ENCODE peak calls at places on chromosomes 7 and 10, in four cellular contexts. F, N, W and P are unnamed samples.

GRCh38 chr7:120052884-120053382 is 220.0 kb upstream of the KCND2 start:
- DNase-seq in F (no peak), N (no peak), W (no peak), P (peak; percentile 63)

GRCh38 chr7:107145072-107145838 is 23.5 kb upstream of the HBP1 start:
- DNase-seq in F (no peak), N (no peak), W (no peak), P (no peak)

GRCh38 chr7:157021893-157022680 is 11.6 kb upstream of the MNX1 start:
- DNase-seq in F (no peak), N (peak; percentile 48), W (no peak), P (no peak)

GRCh38 chr7:115840702-115841101 is 189.9 kb downstream of the TFEC start:
- DNase-seq in F (no peak), N (no peak), W (no peak), P (no peak)

GRCh38 chr10:45532501-45532900 is 140.1 kb downstream of the ZFAND4 start:
- DNase-seq in F (no peak), N (no peak), W (no peak), P (no peak)

GRCh38 chr7:117127585-117128168 is 174.4 kb downstream of the ST7 start:
- DNase-seq in F (peak; percentile 54), N (no peak), W (peak; percentile 28), P (peak; percentile 73)

GRCh38 chr10:3054183-3054815 is 13.0 kb upstream of the PFKP start:
- DNase-seq in F (no peak), N (no peak), W (no peak), P (no peak)

GRCh38 chr7:66452165-66452564 is 176.5 kb upstream of the KCTD7 start:
- DNase-seq in F (no peak), N (no peak), W (no peak), P (peak; percentile 48)

GRCh38 chr10:131125511-131126225 is 185.9 kb downstream of the TCERG1L start:
- DNase-seq in F (no peak), N (no peak), W (no peak), P (no peak)

GRCh38 chr10:78807504-78808202 is 261.1 kb upstream of the ZMIZ1 start:
- DNase-seq in F (no peak), N (peak; percentile 50), W (no peak), P (no peak)

GRCh38 chr7:80054356-80054755 is 80.3 kb upstream of the GNAI1 start:
- DNase-seq in F (no peak), N (no peak), W (no peak), P (peak; percentile 58)

GRCh38 chr7:80063855-80064254 is 70.8 kb upstream of the GNAI1 start:
- DNase-seq in F (no peak), N (no peak), W (no peak), P (no peak)

GRCh38 chr7:80057503-80057902 is 77.1 kb upstream of the GNAI1 start:
- DNase-seq in F (no peak), N (no peak), W (no peak), P (no peak)

DNA sequence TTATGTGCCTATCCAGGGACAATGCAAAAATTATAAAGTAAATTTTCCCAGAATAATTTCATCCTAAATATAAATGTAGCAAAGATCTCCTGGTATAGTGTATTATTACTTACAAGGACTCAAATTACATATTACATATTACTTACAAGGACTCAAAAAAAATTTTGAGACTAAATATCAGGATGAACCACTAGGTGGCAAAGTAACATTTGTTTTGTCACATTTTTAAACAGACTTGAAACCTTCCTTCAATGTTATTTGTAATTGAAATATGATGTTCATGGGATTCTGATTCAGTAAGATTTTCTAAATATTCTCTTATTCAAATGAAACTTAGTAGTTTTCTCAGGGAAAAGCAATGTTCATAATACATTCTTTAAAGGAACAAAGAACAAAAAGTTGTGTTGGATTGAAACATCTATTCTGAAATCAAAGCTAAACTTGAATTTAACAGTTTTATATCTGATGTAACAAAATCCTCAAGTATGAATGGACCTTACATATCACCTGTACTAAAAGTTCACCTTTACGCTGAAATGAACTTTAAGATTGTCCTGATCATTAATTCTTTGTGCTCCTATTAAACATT is 74.3 kb upstream of the GNAI1 start:
- DNase-seq in F (peak; percentile 27), N (peak; percentile 44), W (peak; percentile 63), P (peak; percentile 80)
- TF ChIP-seq EZH2phosphoT487 in F (no peak), N (no peak), W (no peak), P (no peak)

GRCh38 chr10:96676272-96677112 is 43.8 kb downstream of the PIK3AP1 start:
- DNase-seq in F (no peak), N (no peak), W (no peak), P (no peak)
- H3K27ac ChIP-seq in F (peak overlapping the region; percentile 45), N (no peak overlapping the region), W (no peak overlapping the region), P (no peak overlapping the region)

GRCh38 chr10:126042906-126043305 is 146.5 kb downstream of the FANK1 start:
- DNase-seq in F (no peak), N (no peak), W (no peak), P (no peak)
- H3K4me3 ChIP-seq in F (no peak overlapping the region), N (no peak overlapping the region), W (no peak overlapping the region), P (no peak overlapping the region)

GRCh38 chr7:104677587-104677986 is 336.4 kb upstream of the KMT2E start:
- DNase-seq in F (no peak), N (no peak), W (no peak), P (no peak)

GRCh38 chr7:104679085-104679484 is 334.9 kb upstream of the KMT2E start:
- DNase-seq in F (no peak), N (no peak), W (no peak), P (no peak)
- TF ChIP-seq EZH2phosphoT487 in F (no peak), N (no peak), W (no peak), P (no peak)

DNA sequence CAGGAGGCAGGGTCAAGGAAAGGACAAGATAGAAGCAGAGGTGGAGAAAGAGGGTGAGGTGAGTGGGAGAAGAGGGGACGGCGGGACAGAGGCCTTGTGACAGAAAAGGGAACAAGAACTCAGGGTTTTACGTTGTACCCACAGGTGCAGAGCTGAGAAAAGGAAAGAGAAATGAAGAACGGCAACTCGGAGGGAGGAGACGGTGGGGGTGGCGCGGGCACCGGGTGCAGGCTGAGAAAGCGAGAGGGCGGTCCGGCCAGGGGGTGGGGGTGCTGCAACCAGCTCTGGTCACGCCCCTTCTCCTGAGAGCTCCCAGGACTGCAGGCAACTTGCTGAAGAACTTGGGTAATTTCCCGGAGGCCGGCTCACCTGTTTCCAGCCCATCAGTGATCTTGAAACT is 65.3 kb downstream of the CARD11 start:
- DNase-seq in F (peak; percentile 94), N (no peak), W (no peak), P (peak; percentile 18)
- H3K27ac ChIP-seq in F (peak overlapping the region; percentile 90), N (no peak overlapping the region), W (no peak overlapping the region), P (no peak overlapping the region)

DNA sequence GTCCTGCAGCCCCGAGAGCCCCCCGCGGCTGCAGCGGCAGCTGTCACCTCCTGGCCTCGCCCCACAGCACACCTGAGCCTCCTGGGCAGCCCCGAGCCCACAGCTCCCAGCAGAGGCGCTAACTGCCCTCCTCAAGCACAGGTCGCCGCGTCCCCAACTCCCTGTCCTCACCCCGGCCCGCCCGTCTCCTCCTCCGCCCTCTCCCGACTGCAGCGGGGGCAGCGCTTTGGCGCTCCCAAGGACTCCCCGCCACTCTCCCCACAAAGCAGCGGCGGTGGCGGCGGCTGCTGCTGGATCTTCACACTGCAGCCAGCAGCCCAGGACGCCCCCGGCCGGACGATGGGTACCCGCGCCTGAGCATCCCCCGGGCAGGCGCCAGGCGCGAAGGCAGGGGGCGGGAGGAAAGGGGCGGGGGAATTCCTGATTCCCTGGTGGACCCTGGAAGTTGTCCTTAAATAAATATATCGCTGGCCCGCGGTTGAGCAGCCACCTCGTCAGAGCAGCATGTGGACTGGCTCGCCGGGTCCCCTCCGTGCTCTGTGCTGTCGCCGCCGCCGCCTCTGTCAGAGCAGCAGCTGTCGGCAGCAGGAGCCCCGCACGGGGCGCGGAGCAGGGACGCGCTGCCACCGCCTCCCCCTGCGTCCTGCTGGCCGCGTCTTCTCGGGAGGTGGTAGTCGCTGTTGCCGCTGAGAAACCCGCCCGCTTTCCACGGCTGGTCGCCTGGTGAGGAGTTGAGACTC is at the start of gene ZNF804B:
- DNase-seq in F (no peak), N (peak; percentile 82), W (no peak), P (no peak)
- H3K4me3 ChIP-seq in F (no peak within 1 kb of the TSS), N (peak within 1 kb of the TSS; percentile 48), W (no peak within 1 kb of the TSS), P (peak within 1 kb of the TSS; percentile 13)

GRCh38 chr10:91378061-91378460 is 32.1 kb upstream of the HECTD2 start:
- DNase-seq in F (no peak), N (peak; percentile 43), W (no peak), P (peak; percentile 65)
- TF ChIP-seq EZH2phosphoT487 in F (no peak), N (no peak), W (no peak), P (no peak)

GRCh38 chr7:5696346-5697100 is 84.9 kb downstream of the RNF216 start:
- DNase-seq in F (no peak), N (no peak), W (no peak), P (no peak)

GRCh38 chr7:5697754-5698487 is 83.5 kb downstream of the RNF216 start:
- DNase-seq in F (no peak), N (no peak), W (no peak), P (no peak)

GRCh38 chr7:5695037-5695708 is 86.3 kb downstream of the RNF216 start:
- DNase-seq in F (peak; percentile 24), N (no peak), W (no peak), P (no peak)

GRCh38 chr7:5694221-5694754 is 87.2 kb downstream of the RNF216 start:
- DNase-seq in F (no peak), N (no peak), W (no peak), P (peak; percentile 23)

GRCh38 chr7:5695709-5696345 is 85.6 kb downstream of the RNF216 start:
- DNase-seq in F (no peak), N (no peak), W (no peak), P (no peak)
- H3K27ac ChIP-seq in F (no peak overlapping the region), N (peak overlapping the region; percentile 99), W (no peak overlapping the region), P (no peak overlapping the region)